ENCODE peak calls at places on chromosome 21, in four cellular contexts. One of them, this sample, is unnamed.

GRCh38 chr21:33105088-33105487 is 35.1 kb downstream of the OLIG1 start:
- DNase-seq in brain microvascular endothelial cell: no peak
- DNase-seq in endodermal cell: no peak
- DNase-seq in RWPE2: no peak
- DNase-seq in this sample: no peak

GRCh38 chr21:46023126-46023985 is 41.8 kb downstream of the COL6A1 start:
- DNase-seq in RWPE2: no peak
- DNase-seq in endodermal cell: no peak
- DNase-seq in brain microvascular endothelial cell: no peak
- DNase-seq in this sample: no peak

GRCh38 chr21:14755086-14755485 is 209.0 kb upstream of the SAMSN1 start:
- DNase-seq in endodermal cell: no peak
- DNase-seq in RWPE2: no peak
- DNase-seq in brain microvascular endothelial cell: no peak
- DNase-seq in this sample: no peak

GRCh38 chr21:40667964-40668363 is 179.0 kb downstream of the DSCAM start:
- DNase-seq in endodermal cell: no peak
- DNase-seq in brain microvascular endothelial cell: no peak
- DNase-seq in RWPE2: no peak
- DNase-seq in this sample: no peak

GRCh38 chr21:45010860-45011259 is 63.5 kb upstream of the ADARB1 start:
- DNase-seq in endodermal cell: no peak
- DNase-seq in brain microvascular endothelial cell: no peak
- DNase-seq in RWPE2: peak; percentile 38
- DNase-seq in this sample: no peak

GRCh38 chr21:29258626-29259335 is 39.9 kb upstream of the BACH1 start:
- DNase-seq in RWPE2: peak; percentile 87
- DNase-seq in endodermal cell: no peak
- DNase-seq in brain microvascular endothelial cell: peak; percentile 50
- DNase-seq in this sample: no peak

GRCh38 chr21:28374881-28375280 is 617.8 kb downstream of the LTN1 start:
- DNase-seq in RWPE2: no peak
- DNase-seq in endodermal cell: no peak
- DNase-seq in brain microvascular endothelial cell: no peak
- DNase-seq in this sample: no peak

GRCh38 chr21:45075606-45076244 is 1.3 kb downstream of the ADARB1 start:
- DNase-seq in RWPE2: no peak
- DNase-seq in endodermal cell: no peak
- DNase-seq in brain microvascular endothelial cell: peak; percentile 14
- DNase-seq in this sample: no peak

GRCh38 chr21:29347274-29347681 is 48.6 kb downstream of the BACH1 start:
- DNase-seq in brain microvascular endothelial cell: no peak
- DNase-seq in endodermal cell: no peak
- DNase-seq in RWPE2: no peak
- DNase-seq in this sample: no peak

GRCh38 chr21:46509760-46510159 is 51.1 kb downstream of the DIP2A start:
- DNase-seq in endodermal cell: no peak
- DNase-seq in brain microvascular endothelial cell: peak; percentile 90
- DNase-seq in RWPE2: no peak
- DNase-seq in this sample: no peak

GRCh38 chr21:40471103-40471502 is 375.9 kb downstream of the DSCAM start:
- DNase-seq in brain microvascular endothelial cell: no peak
- DNase-seq in endodermal cell: no peak
- DNase-seq in RWPE2: no peak
- DNase-seq in this sample: no peak

GRCh38 chr21:27112186-27112585 is 145.3 kb upstream of the ADAMTS5 start:
- DNase-seq in endodermal cell: no peak
- DNase-seq in RWPE2: no peak
- DNase-seq in brain microvascular endothelial cell: no peak
- DNase-seq in this sample: no peak

GRCh38 chr21:31520506-31521163 is 138.9 kb upstream of the SOD1 start:
- DNase-seq in endodermal cell: no peak
- DNase-seq in RWPE2: no peak
- DNase-seq in brain microvascular endothelial cell: peak; percentile 40
- DNase-seq in this sample: no peak

DNA sequence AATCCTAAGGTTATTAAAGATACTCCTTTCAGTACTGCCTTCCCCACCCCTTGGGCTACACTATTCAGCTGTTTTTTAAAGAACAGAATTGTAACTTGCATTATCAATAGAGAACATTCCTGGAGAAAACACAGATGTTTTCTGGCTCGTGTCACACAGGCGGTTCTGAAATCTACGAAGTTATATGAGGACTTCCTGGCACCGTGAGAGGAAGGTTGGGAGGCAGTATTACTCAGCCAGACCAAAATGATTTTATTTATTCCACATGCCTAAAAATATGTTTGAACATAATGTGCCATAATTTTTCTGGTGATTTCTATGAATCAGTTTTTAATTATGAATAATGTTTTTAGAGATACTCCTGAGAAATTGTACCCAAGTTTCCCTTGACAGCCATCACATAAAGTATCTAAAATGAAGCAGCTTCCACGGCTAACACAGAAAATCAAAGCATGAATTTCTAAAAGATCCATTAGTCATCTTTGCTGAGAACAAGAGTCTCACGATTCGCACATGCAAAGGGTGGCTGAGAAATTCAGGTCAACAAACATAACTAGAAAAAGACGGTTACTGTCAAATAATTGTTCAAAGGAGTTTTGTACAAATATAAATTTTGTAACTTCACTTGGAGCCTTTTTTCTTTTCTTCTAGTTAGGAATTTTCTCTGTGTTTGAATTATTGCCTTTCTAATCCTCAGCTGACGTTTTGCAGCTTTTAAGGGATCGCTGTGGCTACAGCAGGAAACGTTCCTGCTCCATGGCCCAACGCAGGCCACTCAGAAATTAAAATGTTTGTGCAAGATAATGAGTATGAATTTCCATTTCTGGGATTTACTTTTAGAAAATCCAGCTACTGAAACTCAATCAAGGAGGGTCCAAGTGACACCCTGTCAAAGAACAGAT is 8.0 kb upstream of the SIM2 start:
- DNase-seq in brain microvascular endothelial cell: no peak
- DNase-seq in RWPE2: no peak
- DNase-seq in endodermal cell: no peak
- DNase-seq in this sample: no peak
- H3K27me3 ChIP-seq in brain microvascular endothelial cell: peaks cover 73% of the 10 kb centered on the region
- H3K27me3 ChIP-seq in RWPE2: no peaks in the 10 kb centered on the region
- H3K27me3 ChIP-seq in endodermal cell: peaks cover 85% of the 10 kb centered on the region
- H3K27me3 ChIP-seq in this sample: peaks cover 72% of the 10 kb centered on the region

DNA sequence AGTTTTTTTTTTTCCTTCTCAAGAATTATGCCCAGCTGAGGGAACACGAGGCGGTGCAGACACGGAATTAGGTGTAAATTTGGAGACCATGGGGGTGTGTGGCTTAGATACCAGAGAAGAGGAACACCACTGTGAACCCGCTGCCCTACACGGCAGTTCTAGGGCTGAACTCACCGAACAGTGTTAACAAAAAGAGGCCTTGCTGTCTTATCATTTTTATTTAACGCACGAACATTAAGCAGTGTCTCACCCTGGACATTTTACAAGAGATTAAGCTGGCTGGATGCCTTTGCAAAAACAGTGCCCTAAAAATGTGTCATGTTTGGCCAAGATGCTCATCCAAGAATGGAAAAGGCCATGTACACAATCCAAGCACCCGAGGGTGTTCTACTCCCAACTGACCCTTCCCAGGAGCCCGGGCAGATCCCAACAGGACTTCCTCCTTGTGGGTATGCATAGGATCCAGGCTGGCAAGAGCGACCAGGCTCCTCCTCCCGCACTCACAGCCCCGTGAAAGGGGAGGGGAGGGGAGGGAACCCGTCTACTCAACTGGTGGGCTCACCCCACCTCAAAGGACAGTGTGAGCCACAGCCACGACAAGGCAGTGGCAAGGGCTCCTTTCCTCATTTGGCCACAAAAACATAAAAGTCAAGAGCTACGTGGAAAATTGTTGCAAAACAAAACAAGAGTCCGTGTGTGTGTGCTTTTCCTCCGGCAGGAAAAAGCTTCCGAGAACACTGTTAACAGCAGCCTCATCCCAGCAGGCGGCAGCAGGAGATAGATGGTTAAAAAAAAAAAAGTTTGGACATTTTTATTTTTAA is 20.3 kb downstream of the C2CD2 start:
- DNase-seq in endodermal cell: no peak
- DNase-seq in RWPE2: no peak
- DNase-seq in brain microvascular endothelial cell: no peak
- DNase-seq in this sample: no peak
- H3K27ac ChIP-seq in endodermal cell: no peak overlapping the region
- H3K27ac ChIP-seq in RWPE2: peak overlapping the region; percentile 94
- H3K27ac ChIP-seq in brain microvascular endothelial cell: peak overlapping the region; percentile 80
- H3K27ac ChIP-seq in this sample: no peak overlapping the region

GRCh38 chr21:36990508-36991205 is 15.8 kb upstream of the RIPPLY3 start:
- DNase-seq in brain microvascular endothelial cell: no peak
- DNase-seq in RWPE2: no peak
- DNase-seq in endodermal cell: peak; percentile 78
- DNase-seq in this sample: no peak

GRCh38 chr21:36988536-36988935 is 18.0 kb upstream of the RIPPLY3 start:
- DNase-seq in endodermal cell: no peak
- DNase-seq in RWPE2: no peak
- DNase-seq in brain microvascular endothelial cell: no peak
- DNase-seq in this sample: no peak

GRCh38 chr21:36987845-36988244 is 18.7 kb upstream of the RIPPLY3 start:
- DNase-seq in endodermal cell: no peak
- DNase-seq in RWPE2: no peak
- DNase-seq in brain microvascular endothelial cell: no peak
- DNase-seq in this sample: no peak

GRCh38 chr21:36992671-36993070 is 13.8 kb upstream of the RIPPLY3 start:
- DNase-seq in endodermal cell: peak; percentile 75
- DNase-seq in brain microvascular endothelial cell: no peak
- DNase-seq in RWPE2: no peak
- DNase-seq in this sample: no peak

GRCh38 chr21:36989699-36990507 is 16.6 kb upstream of the RIPPLY3 start:
- DNase-seq in brain microvascular endothelial cell: peak; percentile 71
- DNase-seq in endodermal cell: peak; percentile 96
- DNase-seq in RWPE2: peak; percentile 94
- DNase-seq in this sample: peak; percentile 77
- TF ChIP-seq CTCF in brain microvascular endothelial cell: peak; percentile 52
- TF ChIP-seq CTCF in endodermal cell: peak; percentile 95
- TF ChIP-seq CTCF in RWPE2: peak; percentile 97
- TF ChIP-seq CTCF in this sample: peak; percentile 92

DNA sequence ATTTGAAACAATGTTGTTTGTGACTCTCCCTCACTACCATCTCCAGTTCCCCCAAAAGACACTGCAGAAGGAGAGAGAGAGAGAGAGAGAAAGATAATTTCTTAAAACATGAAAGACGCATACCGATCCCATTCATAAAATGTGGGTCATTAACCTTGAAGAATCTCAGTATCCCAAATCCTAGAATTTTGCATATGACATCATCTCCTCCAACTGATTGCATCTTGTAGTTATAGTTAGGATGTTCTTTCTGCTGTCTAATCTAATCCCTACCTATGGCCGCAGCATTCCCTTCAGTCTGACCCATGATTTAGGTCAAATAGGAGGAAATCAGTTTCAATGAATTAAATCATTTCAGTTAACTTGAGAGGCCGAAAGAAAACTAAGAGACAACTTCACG is 142.4 kb upstream of the ETS2 start:
- DNase-seq in brain microvascular endothelial cell: no peak
- DNase-seq in endodermal cell: no peak
- DNase-seq in RWPE2: no peak
- DNase-seq in this sample: no peak
- H3K27me3 ChIP-seq in brain microvascular endothelial cell: peaks cover 51% of the 10 kb centered on the region
- H3K27me3 ChIP-seq in endodermal cell: peaks cover 60% of the 10 kb centered on the region
- H3K27me3 ChIP-seq in RWPE2: peaks cover 42% of the 10 kb centered on the region
- H3K27me3 ChIP-seq in this sample: peaks cover 42% of the 10 kb centered on the region

GRCh38 chr21:38768385-38769071 is 37.2 kb upstream of the ETS2 start:
- DNase-seq in RWPE2: no peak
- DNase-seq in brain microvascular endothelial cell: peak; percentile 92
- DNase-seq in endodermal cell: no peak
- DNase-seq in this sample: no peak
- H3K27ac ChIP-seq in RWPE2: no peak overlapping the region
- H3K27ac ChIP-seq in brain microvascular endothelial cell: peak overlapping the region; percentile 81
- H3K27ac ChIP-seq in endodermal cell: no peak overlapping the region
- H3K27ac ChIP-seq in this sample: peak overlapping the region; percentile 51

DNA sequence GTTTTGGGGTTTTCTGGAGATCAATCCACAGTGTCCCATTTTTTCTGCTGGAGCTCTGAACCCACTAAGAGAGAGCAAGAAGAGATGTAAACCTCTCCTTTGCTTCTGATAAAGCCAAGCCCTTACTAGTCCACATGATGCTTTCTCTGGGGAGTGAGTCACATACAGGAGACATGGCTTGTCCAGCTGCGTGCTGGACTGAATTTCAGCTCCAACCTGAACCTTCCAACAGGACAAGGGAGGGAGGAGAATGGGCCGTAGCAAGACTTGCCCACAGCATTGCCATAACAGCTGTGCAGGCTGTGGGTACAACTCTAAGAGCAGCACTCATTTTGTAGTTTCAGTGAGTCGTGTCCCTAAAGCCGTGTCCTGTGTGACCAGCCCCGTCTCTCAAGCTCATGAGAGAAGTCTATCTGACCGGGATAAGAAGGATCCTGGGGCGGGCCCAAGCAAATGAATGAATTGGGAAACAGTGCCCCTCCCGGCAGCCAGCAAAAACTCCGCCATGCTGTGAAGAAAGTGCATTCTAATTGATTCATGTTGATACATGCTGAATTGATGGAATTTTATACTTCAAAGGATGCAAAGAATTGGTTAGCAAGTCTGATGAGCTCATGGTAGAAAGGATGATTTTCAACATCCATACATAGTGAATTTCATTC is 195.2 kb downstream of the GABPA start:
- DNase-seq in brain microvascular endothelial cell: peak; percentile 56
- DNase-seq in endodermal cell: no peak
- DNase-seq in RWPE2: no peak
- DNase-seq in this sample: no peak
- TF ChIP-seq CTCF in brain microvascular endothelial cell: peak; percentile 44
- TF ChIP-seq CTCF in endodermal cell: no peak
- TF ChIP-seq CTCF in RWPE2: peak; percentile 15
- TF ChIP-seq CTCF in this sample: no peak

This sample was measured in CD4-positive, alpha-beta T cell.